ENCODE peak calls at places on chromosome 6, in four cellular contexts. J is HS-5, B is NCI-H2081, R is iPS-NIHi11. Z is an unnamed sample.

GRCh38 chr6:83047065-83047754 is 18.4 kb downstream of the UBE3D start:
- DNase-seq in B (no peak), R (peak), J (no peak), Z (no peak)

GRCh38 chr6:41560440-41561192 is 14.4 kb downstream of the FOXP4 start:
- DNase-seq in R (peak), B (no peak), J (no peak), Z (no peak)

GRCh38 chr6:71294121-71294523 is 5.5 kb downstream of the OGFRL1 start:
- DNase-seq in B (no peak), J (peak), R (no peak), Z (peak)

GRCh38 chr6:152566040-152566875 is 70.9 kb downstream of the SYNE1 start:
- DNase-seq in R (no peak), J (no peak), B (no peak), Z (no peak)

GRCh38 chr6:10320291-10320690 is 94.6 kb downstream of the TFAP2A start:
- DNase-seq in J (no peak), B (no peak), R (no peak), Z (peak)

GRCh38 chr6:100622907-100623692 is 158.4 kb upstream of the SIM1 start:
- DNase-seq in R (no peak), J (peak), B (no peak), Z (peak)

GRCh38 chr6:136230219-136230980 is 19.7 kb downstream of the MTFR2 start:
- DNase-seq in R (no peak), B (no peak), J (no peak), Z (peak)

GRCh38 chr6:37061157-37061804 is 55.8 kb downstream of the FGD2 start:
- DNase-seq in J (no peak), R (no peak), B (no peak), Z (no peak)

GRCh38 chr6:3849681-3850450 is 693 bp downstream of the FAM50B start:
- DNase-seq in B (no peak), R (peak), J (no peak), Z (no peak)

GRCh38 chr6:38483526-38483925 is 156.2 kb downstream of the BTBD9 start:
- DNase-seq in J (no peak), R (no peak), B (no peak), Z (no peak)

GRCh38 chr6:24227556-24227955 is 101.5 kb downstream of the NRSN1 start:
- DNase-seq in R (no peak), B (no peak), J (no peak), Z (no peak)

GRCh38 chr6:34709386-34709785 is 12.8 kb upstream of the ILRUN start:
- DNase-seq in J (no peak), B (no peak), R (no peak), Z (peak)

GRCh38 chr6:45458672-45459071 is 80.9 kb upstream of the SUPT3H start:
- DNase-seq in J (no peak), R (no peak), B (no peak), Z (no peak)

GRCh38 chr6:163564536-163564935 is 150.0 kb downstream of the QKI start:
- DNase-seq in B (no peak), R (no peak), J (no peak), Z (no peak)

GRCh38 chr6:150673720-150674361 is 74.2 kb downstream of the PLEKHG1 start:
- DNase-seq in R (no peak), B (no peak), J (no peak), Z (no peak)

GRCh38 chr6:150735340-150735851 is 130.1 kb upstream of the MTHFD1L start:
- DNase-seq in R (no peak), J (no peak), B (no peak), Z (no peak)

GRCh38 chr6:95321106-95321505 is 256.2 kb upstream of the MANEA start:
- DNase-seq in J (peak), R (no peak), B (no peak), Z (no peak)

GRCh38 chr6:67736816-67737215 is 898.3 kb upstream of the ADGRB3 start:
- DNase-seq in R (no peak), J (peak), B (no peak), Z (peak)

GRCh38 chr6:159505140-159505922 is 187.7 kb downstream of the SOD2 start:
- DNase-seq in R (no peak), J (no peak), B (no peak), Z (no peak)

GRCh38 chr6:72580281-72580940 is 41.5 kb upstream of the KCNQ5 start:
- DNase-seq in B (peak), R (peak), J (peak), Z (peak)

GRCh38 chr6:16747232-16748027 is 13.8 kb downstream of the ATXN1 start:
- DNase-seq in R (no peak), J (no peak), B (no peak), Z (peak)

GRCh38 chr6:20630617-20631448 is 96.6 kb downstream of the CDKAL1 start:
- DNase-seq in R (no peak), J (no peak), B (peak), Z (peak)